ENCODE peak calls at places on chromosomes 13 and 19, in four cellular contexts. One of them, this sample, is unnamed.

GRCh38 chr13:95710313-95710712 is 33.4 kb downstream of the DNAJC3 start:
- DNase-seq in putamen: no peak
- DNase-seq in T-helper 1 cell: no peak
- DNase-seq in NCI-H2081: no peak
- DNase-seq in this sample: no peak

GRCh38 chr19:51101171-51101865 is 6.9 kb downstream of the CTU1 start:
- DNase-seq in putamen: no peak
- DNase-seq in T-helper 1 cell: no peak
- DNase-seq in NCI-H2081: no peak
- DNase-seq in this sample: no peak

GRCh38 chr19:2690856-2691255 is 11.6 kb downstream of the GNG7 start:
- DNase-seq in putamen: peak
- DNase-seq in T-helper 1 cell: no peak
- DNase-seq in NCI-H2081: no peak
- DNase-seq in this sample: no peak

GRCh38 chr19:45414468-45414867 is 8.0 kb downstream of the POLR1G start:
- DNase-seq in putamen: no peak
- DNase-seq in T-helper 1 cell: no peak
- DNase-seq in NCI-H2081: no peak
- DNase-seq in this sample: no peak

GRCh38 chr19:51020988-51021651 is 1.6 kb upstream of the KLK10 start:
- DNase-seq in putamen: peak
- DNase-seq in T-helper 1 cell: no peak
- DNase-seq in NCI-H2081: no peak
- DNase-seq in this sample: no peak

GRCh38 chr19:51372021-51372648 is 319 bp downstream of the NKG7 start:
- DNase-seq in putamen: no peak
- DNase-seq in T-helper 1 cell: no peak
- DNase-seq in NCI-H2081: no peak
- DNase-seq in this sample: no peak

GRCh38 chr19:51706296-51706695 is 13.2 kb downstream of the SPACA6 start:
- DNase-seq in putamen: no peak
- DNase-seq in T-helper 1 cell: no peak
- DNase-seq in NCI-H2081: no peak
- DNase-seq in this sample: no peak

GRCh38 chr19:46392837-46393236 is 20.5 kb downstream of the CCDC8 start:
- DNase-seq in putamen: no peak
- DNase-seq in T-helper 1 cell: no peak
- DNase-seq in NCI-H2081: no peak
- DNase-seq in this sample: no peak

GRCh38 chr13:113748862-113749451 is 10.1 kb upstream of the TMEM255B start:
- DNase-seq in putamen: no peak
- DNase-seq in T-helper 1 cell: no peak
- DNase-seq in NCI-H2081: no peak
- DNase-seq in this sample: no peak

GRCh38 chr13:21872795-21873194 is 201.9 kb downstream of the FGF9 start:
- DNase-seq in putamen: no peak
- DNase-seq in T-helper 1 cell: no peak
- DNase-seq in NCI-H2081: no peak
- DNase-seq in this sample: no peak

GRCh38 chr19:38252935-38253691 is 3.1 kb downstream of the PPP1R14A start:
- DNase-seq in putamen: peak
- DNase-seq in T-helper 1 cell: no peak
- DNase-seq in NCI-H2081: no peak
- DNase-seq in this sample: no peak

GRCh38 chr13:21638319-21639282 is 32.3 kb upstream of the FGF9 start:
- DNase-seq in putamen: no peak
- DNase-seq in T-helper 1 cell: peak
- DNase-seq in NCI-H2081: no peak
- DNase-seq in this sample: peak

GRCh38 chr19:3053218-3053621 is 9.1 kb downstream of the TLE5 start:
- DNase-seq in putamen: no peak
- DNase-seq in T-helper 1 cell: no peak
- DNase-seq in NCI-H2081: no peak
- DNase-seq in this sample: no peak

GRCh38 chr13:112444001-112444311 is 67.8 kb downstream of the SPACA7 start:
- DNase-seq in putamen: peak
- DNase-seq in T-helper 1 cell: peak
- DNase-seq in NCI-H2081: peak
- DNase-seq in this sample: no peak

GRCh38 chr13:101065314-101065713 is 351.0 kb downstream of the NALCN start:
- DNase-seq in putamen: no peak
- DNase-seq in T-helper 1 cell: no peak
- DNase-seq in NCI-H2081: no peak
- DNase-seq in this sample: no peak

GRCh38 chr19:29680447-29680846 is 15.2 kb downstream of the PLEKHF1 start:
- DNase-seq in putamen: no peak
- DNase-seq in T-helper 1 cell: peak
- DNase-seq in NCI-H2081: no peak
- DNase-seq in this sample: peak

GRCh38 chr19:1266116-1266817 is 2.9 kb upstream of the CIRBP start:
- DNase-seq in putamen: peak
- DNase-seq in T-helper 1 cell: peak
- DNase-seq in NCI-H2081: peak
- DNase-seq in this sample: peak

GRCh38 chr19:46860846-46861690 is at the start of gene ARHGAP35:
- DNase-seq in putamen: peak
- DNase-seq in T-helper 1 cell: peak
- DNase-seq in NCI-H2081: peak
- DNase-seq in this sample: peak

GRCh38 chr13:90696254-90696653 is 651.2 kb upstream of the MIR17HG start:
- DNase-seq in putamen: no peak
- DNase-seq in T-helper 1 cell: no peak
- DNase-seq in NCI-H2081: no peak
- DNase-seq in this sample: no peak